ENCODE peak calls at places on chromosome 16, in four cellular contexts. K, V, Q and I are unnamed samples. For H3K4me1, the result is how much of the 10 kb centered on the place peaks cover.

GRCh38 chr16:14658063-14658462 is 25.3 kb downstream of the BFAR start:
- DNase-seq in Q (no peak), K (no peak), V (no peak), I (no peak)

GRCh38 chr16:55035956-55036355 is 105.3 kb downstream of the IRX5 start:
- DNase-seq in K (peak), V (peak), Q (no peak), I (no peak)

GRCh38 chr16:23145186-23145585 is 4.1 kb downstream of the USP31 start:
- DNase-seq in K (no peak), V (no peak), Q (peak), I (peak)

GRCh38 chr16:985237-985636 is 3.7 kb downstream of the SOX8 start:
- DNase-seq in K (no peak), V (no peak), Q (no peak), I (no peak)

GRCh38 chr16:66858740-66859396 is 14.7 kb downstream of the CA7 start:
- DNase-seq in K (peak), V (no peak), Q (no peak), I (no peak)

GRCh38 chr16:25478476-25478875 is 213.3 kb upstream of the HS3ST4 start:
- DNase-seq in Q (no peak), K (no peak), V (no peak), I (no peak)

GRCh38 chr16:86448306-86448705 is 62.0 kb upstream of the FOXF1 start:
- DNase-seq in Q (no peak), K (peak), V (no peak), I (no peak)

GRCh38 chr16:50474138-50474537 is 74.1 kb upstream of the NKD1 start:
- DNase-seq in K (no peak), Q (no peak), V (no peak), I (no peak)

GRCh38 chr16:65122724-65122973 is 786 bp upstream of the CDH11 start:
- DNase-seq in Q (no peak), V (peak), K (no peak), I (no peak)

GRCh38 chr16:27721548-27722265 is 171.8 kb downstream of the KATNIP start:
- DNase-seq in V (no peak), Q (no peak), K (peak), I (no peak)

GRCh38 chr16:77618011-77618410 is 104.3 kb upstream of the NUDT7 start:
- DNase-seq in Q (peak), K (no peak), V (no peak), I (no peak)

GRCh38 chr16:22194707-22195444 is 11.2 kb upstream of the EEF2K start:
- DNase-seq in V (no peak), K (no peak), Q (no peak), I (no peak)

GRCh38 chr16:1163567-1164055 is 10.7 kb downstream of the CACNA1H start:
- DNase-seq in Q (peak), V (no peak), K (peak), I (peak)

GRCh38 chr16:31897283-31897682 is 23.7 kb downstream of the ZNF267 start:
- DNase-seq in Q (no peak), K (no peak), V (no peak), I (no peak)

GRCh38 chr16:84368327-84368996 is at the start of gene ATP2C2:
- DNase-seq in V (peak), Q (peak), K (no peak), I (peak)

GRCh38 chr16:80759419-80760162 is 44.8 kb downstream of the CDYL2 start:
- DNase-seq in Q (no peak), V (no peak), K (no peak), I (no peak)
- H3K56ac ChIP-seq in Q (no peak), V (no peak), K (no peak), I (no peak)

GRCh38 chr16:48384982-48385271 is 286 bp downstream of the SIAH1 start:
- DNase-seq in V (no peak), Q (no peak), K (no peak), I (peak)

GRCh38 chr16:48385272-48385953 is at the start of gene SIAH1:
- DNase-seq in K (peak), Q (peak), V (peak), I (peak)

GRCh38 chr16:48384305-48384981 is 770 bp downstream of the SIAH1 start:
- DNase-seq in K (peak), Q (peak), V (peak), I (peak)

GRCh38 chr16:48383204-48383876 is 1.9 kb downstream of the SIAH1 start:
- DNase-seq in Q (no peak), V (no peak), K (peak), I (no peak)

GRCh38 chr16:48383877-48384304 is 1.3 kb downstream of the SIAH1 start:
- DNase-seq in Q (peak), V (no peak), K (no peak), I (no peak)
- H3K4me1 ChIP-seq in Q (under half), V (under half), K (under half), I (under half)

GRCh38 chr16:79329967-79330366 is 270.6 kb downstream of the MAF start:
- DNase-seq in Q (no peak), V (no peak), K (no peak), I (no peak)
- H3K56ac ChIP-seq in Q (no peak), V (no peak), K (no peak), I (no peak)

GRCh38 chr16:2447920-2448583 is 11.9 kb upstream of the TEDC2 start:
- DNase-seq in K (peak), Q (no peak), V (no peak), I (no peak)
- H3K4me1 ChIP-seq in K (under half), Q (under half), V (under half), I (under half)

GRCh38 chr16:56479469-56479868 is 28.1 kb downstream of the OGFOD1 start:
- DNase-seq in V (no peak), K (no peak), Q (peak), I (peak)
- H3K56ac ChIP-seq in V (no peak), K (no peak), Q (no peak), I (no peak)

GRCh38 chr16:4797805-4798252 is 2.7 kb downstream of the SMIM22 start:
- DNase-seq in K (no peak), Q (no peak), V (no peak), I (no peak)
- H3K4me1 ChIP-seq in K (under half), Q (under half), V (under half), I (under half)

DNA sequence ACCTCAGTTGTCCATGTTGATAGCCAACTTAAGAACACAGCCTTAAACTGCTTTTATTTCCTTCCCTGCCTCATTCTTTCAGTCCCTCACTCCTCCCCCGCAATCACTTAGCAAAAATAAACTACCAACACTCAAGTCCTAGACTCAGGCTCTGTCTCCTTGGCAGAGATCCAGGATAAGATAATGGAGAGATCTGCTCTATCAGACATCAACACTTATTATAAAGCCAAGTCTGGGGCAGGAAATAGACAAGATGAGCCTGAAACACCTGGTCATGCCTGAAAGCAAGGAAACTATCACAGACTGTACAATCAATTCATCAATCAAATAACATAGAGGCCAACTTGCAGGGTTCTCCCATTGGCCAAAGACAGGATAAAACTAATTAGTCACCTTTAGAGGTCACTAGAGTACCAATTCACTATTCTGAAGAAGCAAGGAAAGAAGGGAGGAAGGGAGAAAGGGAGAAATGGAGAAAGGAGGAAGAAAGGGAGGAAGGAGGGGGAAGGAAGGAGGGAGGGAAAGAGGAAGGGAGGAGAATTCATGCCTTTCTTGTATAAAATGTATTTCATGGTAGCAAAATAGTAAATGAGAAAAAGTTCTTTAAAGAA is 15.6 kb downstream of the HYDIN start:
- DNase-seq in K (no peak), V (no peak), Q (peak), I (no peak)
- H3K56ac ChIP-seq in K (no peak), V (no peak), Q (no peak), I (no peak)

GRCh38 chr16:4386951-4387565 is 15.4 kb downstream of the VASN start:
- DNase-seq in K (no peak), V (no peak), Q (no peak), I (no peak)
- H3K4me1 ChIP-seq in K (under half), V (under half), Q (under half), I (under half)

DNA sequence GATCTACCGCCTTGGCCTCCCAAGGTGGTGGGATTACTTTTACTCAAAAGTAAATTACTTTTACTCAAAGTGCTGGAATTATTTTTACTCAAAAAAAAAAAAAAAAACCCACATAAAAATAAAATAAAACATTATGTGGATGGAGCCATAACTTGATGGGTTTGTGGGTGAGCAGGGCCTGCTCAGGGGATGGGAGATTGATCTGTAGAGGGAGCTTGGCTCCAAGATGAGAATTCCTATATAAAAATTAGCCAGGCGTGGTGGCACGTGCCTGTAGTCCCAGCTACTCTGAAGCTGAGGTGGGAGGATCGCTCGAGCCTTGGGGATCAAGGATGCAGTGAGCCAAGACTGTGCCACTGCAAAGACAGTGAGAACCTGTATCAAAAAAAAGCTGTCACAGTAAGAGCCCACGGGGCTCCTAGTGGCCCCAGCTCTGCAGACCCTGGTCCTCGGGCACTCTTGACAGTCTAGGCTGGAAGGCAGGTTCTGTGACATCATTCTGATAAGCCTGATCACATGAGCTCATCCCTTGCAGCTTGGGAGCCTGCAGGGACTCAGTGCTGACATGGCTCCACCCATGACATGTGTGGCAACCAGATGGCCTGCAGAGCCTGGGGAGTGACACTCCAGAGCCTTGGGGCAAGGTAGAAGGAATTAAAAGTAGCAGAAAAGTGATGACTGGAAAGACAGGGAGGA is 42.5 kb downstream of the ST3GAL2 start:
- DNase-seq in V (no peak), K (peak), Q (peak), I (no peak)
- H3K56ac ChIP-seq in V (no peak), K (no peak), Q (no peak), I (no peak)